ENCODE peak calls at places on chromosomes 11 and 22, in eight cellular contexts. V is esophagus squamous epithelium, Q is IMR-90, D is heart left ventricle, Z is right lobe of liver, O is body of pancreas, B is tibial nerve, U is adrenal gland. J is an unnamed sample.

GRCh38 chr11:120392791-120393190 is 56.6 kb downstream of the ARHGEF12 start:
- DNase-seq in U (no peak), B (no peak), Q (peak), O (no peak), Z (no peak), V (no peak), D (no peak), J (no peak)

GRCh38 chr11:111676878-111677585 is 74.8 kb downstream of the SIK2 start:
- DNase-seq in B (no peak), D (no peak), Z (no peak), Q (peak), U (no peak), V (no peak), O (no peak), J (no peak)

GRCh38 chr22:21455334-21456089 is 11.7 kb upstream of the TMEM191C start:
- DNase-seq in U (no peak), B (peak), Z (no peak), Q (no peak), V (no peak), O (no peak), D (no peak), J (peak)

GRCh38 chr11:80521592-80521991 is 1080.8 kb upstream of the TENM4 start:
- DNase-seq in V (no peak), Z (no peak), Q (no peak), D (no peak), U (no peak), O (no peak), B (no peak), J (no peak)

GRCh38 chr11:111557425-111558111 is 17.0 kb downstream of the LAYN start:
- DNase-seq in Q (peak), B (no peak), U (no peak), V (no peak), O (no peak), Z (no peak), D (no peak), J (no peak)

GRCh38 chr11:70335511-70335910 is 62.8 kb upstream of the CTTN start:
- DNase-seq in D (no peak), V (no peak), B (no peak), U (peak), Z (no peak), O (no peak), Q (no peak), J (no peak)

GRCh38 chr11:117589024-117589423 is 208.0 kb downstream of the DSCAML1 start:
- DNase-seq in B (no peak), Q (no peak), Z (no peak), U (no peak), D (no peak), V (no peak), O (no peak), J (peak)

GRCh38 chr11:10490398-10491232 is 35.6 kb downstream of the AMPD3 start:
- DNase-seq in Q (peak), V (no peak), U (peak), O (peak), D (peak), Z (no peak), B (peak), J (peak)

GRCh38 chr22:46057762-46058420 is 80.9 kb upstream of the WNT7B start:
- DNase-seq in O (peak), B (peak), Q (no peak), Z (peak), U (peak), D (peak), V (no peak), J (peak)

GRCh38 chr11:91220476-91221202 is 997.8 kb upstream of the CHORDC1 start:
- DNase-seq in B (no peak), U (peak), Z (no peak), O (no peak), Q (peak), V (no peak), D (no peak), J (no peak)

GRCh38 chr22:19996694-19997384 is 19.8 kb downstream of the ARVCF start:
- DNase-seq in B (no peak), V (no peak), D (peak), Z (peak), O (no peak), U (no peak), Q (no peak), J (no peak)

DNA sequence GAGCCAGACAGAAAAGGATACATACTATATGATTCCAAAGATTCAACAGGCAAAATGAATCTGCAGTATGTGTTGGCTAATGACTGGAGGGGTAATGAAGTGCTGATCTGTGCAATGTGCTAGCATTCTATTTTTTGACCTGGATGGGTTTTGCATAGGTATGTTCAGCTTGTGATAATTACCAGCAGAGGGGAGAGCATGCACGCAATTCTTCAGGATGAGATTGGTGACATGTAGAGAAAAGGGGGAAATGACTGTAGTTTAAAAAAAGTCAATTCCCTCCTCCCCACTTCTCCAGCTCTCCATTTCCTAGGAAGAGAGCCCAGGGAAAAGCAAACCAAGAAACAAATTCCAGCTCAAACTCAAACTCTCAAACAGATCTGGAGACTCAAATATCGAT is 566 bp upstream of the CCDC81 start:
- DNase-seq in D (no peak), U (no peak), O (no peak), Z (no peak), Q (no peak), B (no peak), V (no peak), J (no peak)
- H3K4me3 ChIP-seq in D (peak), U (no peak), O (no peak), Z (no peak), Q (no peak), B (no peak), V (no peak), J (no peak)

GRCh38 chr11:71453021-71453910 is at the start of gene NADSYN1:
- DNase-seq in O (peak), B (peak), Z (peak), U (peak), V (peak), Q (peak), D (peak), J (peak)

GRCh38 chr11:71453911-71454304 is 905 bp downstream of the NADSYN1 start:
- DNase-seq in O (no peak), B (no peak), Q (no peak), D (no peak), U (no peak), Z (no peak), V (no peak), J (no peak)

GRCh38 chr11:71451596-71452353 is 1.2 kb upstream of the NADSYN1 start:
- DNase-seq in B (no peak), V (no peak), Z (peak), O (peak), U (peak), D (no peak), Q (no peak), J (no peak)

GRCh38 chr11:71450507-71450906 is 2.3 kb upstream of the DHCR7 start:
- DNase-seq in Q (no peak), D (no peak), Z (no peak), V (no peak), B (no peak), U (no peak), O (no peak), J (no peak)

DNA sequence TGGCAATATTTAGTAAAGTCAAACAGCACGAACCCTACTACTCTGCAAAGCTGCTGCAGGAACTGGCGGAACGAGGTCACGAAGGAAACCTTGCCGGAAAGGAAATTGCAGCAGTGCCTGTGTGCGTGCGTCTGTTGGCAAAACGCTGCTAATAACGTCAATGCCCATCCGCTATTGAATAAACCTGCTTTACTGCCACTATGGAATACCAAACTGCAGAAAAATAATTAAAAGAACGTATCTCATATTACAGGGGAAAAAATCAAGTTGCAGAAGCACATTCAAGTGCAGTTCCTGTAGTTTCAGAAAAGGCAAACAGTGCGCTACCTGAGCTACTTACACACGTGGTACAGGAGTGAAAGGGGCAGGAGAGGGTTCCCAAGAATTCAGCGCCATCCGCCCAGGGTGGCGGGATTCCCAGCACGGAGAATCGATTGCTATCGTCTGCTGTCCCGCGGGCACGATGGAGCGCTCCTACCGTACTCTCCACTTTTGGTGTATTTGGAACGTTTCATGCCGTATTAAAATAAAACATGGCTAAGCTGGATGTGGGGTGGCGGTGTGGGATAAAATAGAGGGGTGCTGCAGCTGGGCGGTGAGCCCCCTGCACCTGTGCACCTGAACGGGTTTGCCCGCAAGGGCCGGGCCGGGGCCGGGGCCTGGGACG is 516 bp upstream of the NADSYN1 start:
- DNase-seq in O (peak), V (no peak), Z (peak), U (peak), B (no peak), D (peak), Q (peak), J (no peak)
- TF ChIP-seq POLR2A in O (no peak), V (no peak), Z (no peak), U (peak), B (no peak), D (no peak), Q (no peak), J (no peak)

GRCh38 chr22:35542157-35542971 is 1.7 kb downstream of the RASD2 start:
- DNase-seq in O (no peak), Q (no peak), V (no peak), D (no peak), Z (no peak), B (no peak), U (no peak), J (no peak)
- H3K4me3 ChIP-seq in O (no peak), Q (no peak), V (peak), D (peak), Z (no peak), B (peak), U (no peak), J (no peak)

GRCh38 chr22:40346178-40347064 is at the start of gene ADSL:
- DNase-seq in V (peak), O (peak), Q (peak), B (peak), D (peak), Z (peak), U (peak), J (peak)
- TF ChIP-seq POLR2A in V (peak), O (peak), Q (peak), B (peak), D (no peak), Z (peak), U (peak), J (peak)